ENCODE peak calls at places on chromosome 22, in nine cellular contexts. U, J, L, V, B, E, S, D and W are unnamed samples.

GRCh38 chr22:46147061-46147460 is 3.3 kb upstream of the PPARA start:
- DNase-seq in L (no peak), J (no peak), S (no peak), U (no peak), B (no peak), D (peak), E (no peak), V (no peak), W (no peak)

GRCh38 chr22:30876925-30877553 is 91.5 kb downstream of the MORC2 start:
- DNase-seq in B (no peak), E (no peak), L (no peak), D (peak), U (peak), J (no peak), S (no peak), V (no peak), W (peak)

GRCh38 chr22:43088979-43089717 is at the start of gene TTLL1:
- DNase-seq in S (peak), V (peak), U (peak), L (peak), B (peak), J (peak), D (peak), E (peak), W (peak)

GRCh38 chr22:30340911-30341685 is 14.4 kb upstream of the TBC1D10A start:
- DNase-seq in E (no peak), D (peak), J (no peak), S (no peak), B (no peak), L (peak), V (no peak), U (peak), W (no peak)

GRCh38 chr22:37416806-37417205 is 10.5 kb downstream of the ELFN2 start:
- DNase-seq in U (no peak), L (no peak), J (no peak), D (no peak), E (no peak), S (no peak), V (no peak), B (no peak), W (no peak)

GRCh38 chr22:18156878-18157713 is 7.1 kb downstream of the USP18 start:
- DNase-seq in B (peak), V (peak), S (peak), L (peak), J (no peak), U (peak), E (no peak), D (peak), W (peak)

GRCh38 chr22:48373626-48374173 is 1454.0 kb downstream of the BRD1 start:
- DNase-seq in U (no peak), B (no peak), D (peak), E (no peak), L (no peak), S (no peak), V (no peak), J (peak), W (no peak)

GRCh38 chr22:39214383-39215069 is 30.3 kb downstream of the PDGFB start:
- DNase-seq in S (no peak), J (peak), E (no peak), B (peak), L (no peak), D (no peak), V (no peak), U (no peak), W (no peak)

GRCh38 chr22:39177791-39178190 is 25.3 kb upstream of the CBX7 start:
- DNase-seq in U (peak), S (no peak), L (no peak), B (no peak), J (peak), D (no peak), V (no peak), E (no peak), W (no peak)

GRCh38 chr22:45007946-45008852 is 1.6 kb downstream of the PHF21B start:
- DNase-seq in S (no peak), D (no peak), L (no peak), E (no peak), U (no peak), V (no peak), B (no peak), J (no peak), W (peak)

GRCh38 chr22:27647540-27647939 is 154.0 kb downstream of the MN1 start:
- DNase-seq in J (no peak), E (no peak), V (no peak), B (no peak), D (no peak), U (no peak), L (no peak), S (peak), W (no peak)

GRCh38 chr22:27650985-27651384 is 150.6 kb downstream of the MN1 start:
- DNase-seq in L (no peak), E (no peak), V (no peak), B (no peak), J (no peak), D (no peak), S (no peak), U (no peak), W (no peak)

GRCh38 chr22:27648853-27649252 is 152.7 kb downstream of the MN1 start:
- DNase-seq in L (no peak), S (no peak), B (no peak), E (no peak), D (no peak), U (no peak), V (no peak), J (no peak), W (no peak)

GRCh38 chr22:27650572-27650971 is 151.0 kb downstream of the MN1 start:
- DNase-seq in J (no peak), L (no peak), D (no peak), S (no peak), E (no peak), U (no peak), V (no peak), B (no peak), W (no peak)

DNA sequence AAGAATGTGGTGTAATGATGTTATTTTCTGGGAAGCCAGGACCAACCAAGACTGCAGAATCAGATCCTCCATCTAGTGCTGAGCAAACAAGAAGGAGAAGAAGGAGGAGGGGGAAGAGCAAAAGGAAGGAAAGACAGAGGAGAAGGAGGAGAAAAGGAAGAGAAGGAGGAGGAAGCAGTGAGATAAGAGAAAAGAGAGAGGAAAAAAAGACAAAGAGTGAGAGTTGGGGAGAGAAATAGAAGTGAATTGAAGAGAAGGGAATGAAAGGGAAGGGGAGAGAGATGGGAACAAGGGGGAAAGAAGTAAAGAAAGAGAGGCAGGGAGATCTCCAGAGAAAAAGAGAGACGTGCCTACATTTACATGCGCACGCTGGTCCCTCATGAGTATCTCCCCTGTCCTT is 153.5 kb downstream of the MN1 start:
- DNase-seq in B (no peak), D (no peak), U (no peak), J (no peak), S (no peak), L (no peak), V (no peak), E (no peak), W (no peak)
- TF ChIP-seq POLR2A in B (no peak), D (no peak), U (no peak), J (no peak), S (no peak), L (no peak), V (no peak), E (no peak), W (no peak)

DNA sequence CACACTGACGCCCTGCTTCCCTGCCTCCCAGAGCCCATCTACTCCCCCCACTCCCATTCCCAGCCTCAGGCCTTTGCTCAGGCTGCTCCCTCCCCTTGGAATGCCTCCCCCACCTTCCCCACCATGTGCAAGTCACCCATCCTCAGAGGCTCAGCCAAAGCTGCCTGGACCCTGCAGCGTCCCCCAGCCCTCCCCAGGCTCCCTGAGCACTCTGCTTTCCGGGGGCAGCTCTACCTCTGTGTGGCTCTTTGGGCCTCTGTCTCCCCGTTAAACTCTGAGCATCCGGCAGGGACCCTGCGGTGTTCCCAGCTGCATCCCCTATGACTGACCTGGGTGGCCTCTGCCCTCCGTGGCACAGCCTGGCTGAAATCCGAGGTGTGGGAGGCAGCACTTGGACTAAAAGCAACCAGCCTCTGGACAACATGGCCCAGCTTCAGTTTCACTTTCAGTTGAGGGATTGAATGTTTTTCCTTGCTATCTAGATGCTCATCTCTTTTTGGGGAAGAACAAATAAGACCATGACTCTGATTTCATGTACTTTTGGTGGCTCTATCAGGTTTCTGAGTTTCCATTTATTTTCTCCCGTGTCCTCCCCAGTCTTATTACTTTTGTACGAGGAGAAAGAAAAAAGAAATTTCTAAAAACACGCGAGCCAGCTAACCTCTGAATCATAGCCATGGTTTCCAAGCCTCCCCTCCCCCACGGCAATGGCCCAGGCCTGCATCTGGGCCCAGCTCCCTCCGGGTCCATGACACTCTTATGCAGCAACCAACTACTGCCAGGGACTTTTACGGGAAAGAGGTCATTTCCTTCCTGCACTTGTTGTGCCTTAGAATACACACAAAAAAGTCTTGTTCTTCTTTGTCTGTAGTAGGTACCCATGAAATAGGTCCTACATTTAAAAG is 3.8 kb downstream of the APOL3 start:
- DNase-seq in J (peak), U (peak), D (peak), S (peak), V (peak), E (no peak), B (no peak), L (peak), W (peak)
- TF ChIP-seq POLR2A in J (no peak), U (no peak), D (no peak), S (no peak), V (peak), E (no peak), B (no peak), L (peak), W (no peak)

GRCh38 chr22:50703726-50704509 is 31.3 kb downstream of the SHANK3 start:
- DNase-seq in E (no peak), U (peak), V (no peak), D (peak), S (no peak), L (no peak), J (peak), B (no peak), W (no peak)

GRCh38 chr22:50704510-50705218 is 32.0 kb downstream of the SHANK3 start:
- DNase-seq in S (no peak), J (peak), E (no peak), D (peak), B (no peak), L (no peak), V (no peak), U (peak), W (no peak)

GRCh38 chr22:50701428-50702154 is 29.0 kb downstream of the SHANK3 start:
- DNase-seq in E (no peak), S (no peak), V (no peak), U (peak), L (no peak), B (no peak), J (peak), D (peak), W (no peak)

GRCh38 chr22:50702261-50702671 is 29.6 kb downstream of the SHANK3 start:
- DNase-seq in U (peak), J (no peak), D (peak), B (no peak), S (no peak), L (no peak), E (no peak), V (no peak), W (no peak)

DNA sequence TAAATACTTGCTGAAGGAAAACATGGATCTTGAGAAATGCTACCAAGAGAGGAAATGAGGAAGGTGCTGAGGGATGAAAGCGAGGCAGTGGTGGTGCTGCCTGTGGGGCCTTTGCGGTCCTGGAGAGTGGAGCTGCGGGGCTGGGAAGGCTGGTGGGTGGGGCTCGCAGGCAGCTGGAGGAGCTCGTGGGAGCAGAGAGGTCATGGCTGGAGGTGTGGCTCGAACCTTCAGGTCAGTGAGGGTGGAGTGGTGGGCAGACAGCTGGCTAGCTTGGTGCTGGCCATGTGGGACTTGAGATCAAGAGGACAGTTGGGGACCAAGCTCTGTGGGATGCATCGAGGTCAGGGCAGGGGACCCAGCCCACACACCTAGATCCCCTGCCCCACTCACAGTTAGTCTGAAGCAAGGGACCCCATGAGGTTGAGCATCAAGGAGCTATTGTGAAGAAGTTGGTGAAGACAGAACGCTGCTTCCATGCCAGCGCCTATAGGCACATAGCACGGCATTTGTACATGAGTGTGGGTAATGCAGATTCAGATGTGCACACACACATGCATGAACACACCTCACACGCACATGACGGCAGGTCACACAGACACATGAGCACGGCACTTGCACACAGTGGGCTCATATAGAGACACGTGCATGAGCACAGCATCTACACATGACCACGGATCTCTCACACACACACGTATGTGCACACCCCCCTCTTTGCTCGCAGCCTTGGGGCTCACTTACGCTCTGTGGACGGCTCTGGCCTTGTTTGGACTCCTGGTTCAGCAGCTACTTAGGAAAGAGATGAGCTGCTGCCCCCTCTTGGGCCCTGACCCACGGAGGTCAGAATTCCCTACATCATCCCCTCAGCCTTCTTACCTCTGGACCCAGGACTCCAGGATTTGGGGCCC is 30.4 kb downstream of the SHANK3 start:
- DNase-seq in L (no peak), S (no peak), B (no peak), J (peak), E (no peak), U (peak), V (no peak), D (peak), W (no peak)
- TF ChIP-seq POLR2A in L (no peak), S (no peak), B (no peak), J (no peak), E (no peak), U (no peak), V (no peak), D (no peak), W (no peak)

GRCh38 chr22:23786752-23787599 is at the start of gene SMARCB1:
- DNase-seq in J (peak), V (peak), E (peak), L (peak), S (peak), U (peak), D (peak), B (peak), W (peak)
- TF ChIP-seq POLR2A in J (no peak), V (peak), E (no peak), L (peak), S (no peak), U (no peak), D (peak), B (peak), W (peak)